ENCODE peak calls at places on chromosome 16, in ten cellular contexts. Y is cardiac muscle cell; V is amygdala; F is Ammon's horn; H is D721Med; I is BJ; D is activated T-helper 1 cell treated with Interleukin-2 at 50 U/mL for 16 hours; O is memory B cell; E is effector memory CD4-positive, alpha-beta T cell; R is naive thymus-derived CD8-positive, alpha-beta T cell. S is an unnamed sample.

GRCh38 chr16:49632111-49632797 is 223.7 kb downstream of the ZNF423 start:
- DNase-seq in R (no peak), F (no peak), Y (no peak), H (no peak), E (no peak), V (no peak), O (no peak), I (no peak), D (no peak), S (no peak)

GRCh38 chr16:87363771-87364476 is 19.7 kb downstream of the FBXO31 start:
- DNase-seq in I (no peak), H (peak), O (no peak), E (no peak), V (no peak), F (no peak), D (no peak), R (no peak), Y (no peak), S (peak)

GRCh38 chr16:68902376-68903345 is 59.3 kb downstream of the TANGO6 start:
- DNase-seq in H (no peak), O (no peak), I (no peak), F (peak), Y (peak), E (no peak), V (no peak), D (no peak), R (no peak), S (peak)

GRCh38 chr16:85120006-85120340 is 7.7 kb upstream of the CIBAR2 start:
- DNase-seq in F (no peak), O (no peak), D (no peak), V (no peak), I (no peak), R (no peak), Y (no peak), E (no peak), H (no peak), S (peak)

GRCh38 chr16:31386157-31386984 is 6.8 kb upstream of the ITGAD start:
- DNase-seq in I (no peak), H (no peak), R (no peak), Y (peak), F (peak), O (no peak), V (no peak), E (no peak), D (no peak), S (peak)

GRCh38 chr16:84286568-84287220 is 8.0 kb upstream of the WFDC1 start:
- DNase-seq in H (no peak), O (no peak), R (no peak), Y (peak), E (no peak), D (no peak), F (no peak), V (no peak), I (no peak), S (no peak)

GRCh38 chr16:17555176-17555575 is 84.4 kb upstream of the XYLT1 start:
- DNase-seq in D (no peak), Y (no peak), H (no peak), E (no peak), V (no peak), F (no peak), I (peak), R (no peak), O (no peak), S (no peak)

GRCh38 chr16:56019274-56019673 is 144.1 kb upstream of the CES5A start:
- DNase-seq in V (no peak), D (no peak), F (no peak), E (no peak), I (no peak), O (no peak), H (no peak), R (no peak), Y (no peak), S (no peak)

GRCh38 chr16:88804173-88804551 is 573 bp downstream of the CDT1 start:
- DNase-seq in D (no peak), R (no peak), F (no peak), O (no peak), H (no peak), Y (no peak), E (no peak), V (no peak), I (no peak), S (no peak)

GRCh38 chr16:4376126-4376819 is 4.6 kb downstream of the VASN start:
- DNase-seq in I (no peak), H (no peak), O (no peak), D (no peak), F (peak), R (no peak), E (no peak), Y (peak), V (no peak), S (peak)

GRCh38 chr16:69724414-69724873 is 1.9 kb downstream of the NQO1 start:
- DNase-seq in F (no peak), R (no peak), Y (no peak), O (no peak), D (no peak), E (no peak), I (no peak), V (no peak), H (no peak), S (no peak)

GRCh38 chr16:79508294-79508693 is 92.2 kb downstream of the MAF start:
- DNase-seq in F (no peak), Y (no peak), D (no peak), O (no peak), H (no peak), I (no peak), R (no peak), V (no peak), E (no peak), S (no peak)

GRCh38 chr16:67933805-67934204 is 2.1 kb upstream of the CTRL start:
- DNase-seq in O (no peak), V (no peak), F (no peak), E (no peak), I (no peak), H (no peak), D (no peak), Y (no peak), R (no peak), S (no peak)

GRCh38 chr16:26546573-26546972 is 520.2 kb upstream of the C16orf82 start:
- DNase-seq in V (no peak), Y (no peak), O (no peak), F (no peak), E (no peak), D (no peak), I (no peak), R (no peak), H (no peak), S (no peak)

GRCh38 chr16:952321-952720 is 18.5 kb downstream of the LMF1 start:
- DNase-seq in R (no peak), F (no peak), V (no peak), O (no peak), Y (no peak), E (no peak), H (no peak), D (no peak), I (no peak), S (no peak)

GRCh38 chr16:30350134-30350871 is 4.8 kb downstream of the CD2BP2 start:
- DNase-seq in I (no peak), D (no peak), H (no peak), F (no peak), R (no peak), E (no peak), Y (no peak), V (no peak), O (no peak), S (no peak)

GRCh38 chr16:11060856-11061255 is 116.5 kb downstream of the CLEC16A start:
- DNase-seq in Y (no peak), H (no peak), I (no peak), R (no peak), D (no peak), V (no peak), F (no peak), E (no peak), O (no peak), S (no peak)

GRCh38 chr16:89473791-89474414 is 16.5 kb downstream of the ANKRD11 start:
- DNase-seq in E (no peak), O (no peak), V (no peak), H (no peak), I (no peak), Y (peak), D (no peak), F (no peak), R (no peak), S (no peak)

GRCh38 chr16:2895813-2896212 is 12.8 kb downstream of the FLYWCH2 start:
- DNase-seq in I (no peak), D (no peak), F (no peak), O (no peak), H (no peak), E (no peak), R (no peak), Y (no peak), V (no peak), S (no peak)

GRCh38 chr16:22333457-22333994 is 36.3 kb downstream of the POLR3E start:
- DNase-seq in I (no peak), R (no peak), Y (no peak), E (no peak), D (no peak), V (no peak), O (no peak), H (no peak), F (peak), S (no peak)

GRCh38 chr16:14013571-14014283 is 57.4 kb upstream of the MRTFB start:
- DNase-seq in R (no peak), V (no peak), F (no peak), H (no peak), E (no peak), D (no peak), O (no peak), I (peak), Y (peak), S (no peak)

S was measured in cerebellar cortex.